ENCODE peak calls at places on chromosomes 13 and 19, in four cellular contexts. One of them, this sample, is unnamed.

GRCh38 chr19:46347985-46348384 is 1.1 kb downstream of the PPP5C start:
- DNase-seq in WTC11: no peak
- DNase-seq in H1: no peak
- DNase-seq in K562: no peak
- DNase-seq in this sample: no peak

GRCh38 chr13:40211586-40211968 is 454.9 kb downstream of the FOXO1 start:
- DNase-seq in WTC11: no peak
- DNase-seq in H1: no peak
- DNase-seq in K562: no peak
- DNase-seq in this sample: no peak

GRCh38 chr19:5580116-5580515 is 12.4 kb upstream of the TINCR start:
- DNase-seq in WTC11: no peak
- DNase-seq in H1: no peak
- DNase-seq in K562: no peak
- DNase-seq in this sample: no peak

GRCh38 chr19:19075126-19075525 is 11.3 kb downstream of the SLC25A42 start:
- DNase-seq in WTC11: no peak
- DNase-seq in H1: no peak
- DNase-seq in K562: no peak
- DNase-seq in this sample: no peak

GRCh38 chr13:21010621-21011020 is 50.8 kb downstream of the LATS2 start:
- DNase-seq in WTC11: no peak
- DNase-seq in H1: no peak
- DNase-seq in K562: peak
- DNase-seq in this sample: no peak

GRCh38 chr13:95509521-95510315 is 42.8 kb upstream of the CLDN10 start:
- DNase-seq in WTC11: no peak
- DNase-seq in H1: no peak
- DNase-seq in K562: no peak
- DNase-seq in this sample: no peak

GRCh38 chr13:102608944-102609343 is 12.2 kb downstream of the TPP2 start:
- DNase-seq in WTC11: no peak
- DNase-seq in H1: no peak
- DNase-seq in K562: no peak
- DNase-seq in this sample: no peak

GRCh38 chr13:54232700-54233099 is 1204.1 kb downstream of the OLFM4 start:
- DNase-seq in WTC11: no peak
- DNase-seq in H1: no peak
- DNase-seq in K562: no peak
- DNase-seq in this sample: no peak

GRCh38 chr13:113608246-113608635 is 23.7 kb downstream of the TFDP1 start:
- DNase-seq in WTC11: no peak
- DNase-seq in H1: no peak
- DNase-seq in K562: no peak
- DNase-seq in this sample: no peak

GRCh38 chr19:9847087-9847671 is 12.1 kb downstream of the PIN1 start:
- DNase-seq in WTC11: peak
- DNase-seq in H1: peak
- DNase-seq in K562: peak
- DNase-seq in this sample: peak

GRCh38 chr19:40685016-40685526 is 5.4 kb downstream of the NUMBL start:
- DNase-seq in WTC11: no peak
- DNase-seq in H1: no peak
- DNase-seq in K562: no peak
- DNase-seq in this sample: no peak

GRCh38 chr19:36060430-36060829 is 5.7 kb downstream of the WDR62 start:
- DNase-seq in WTC11: peak
- DNase-seq in H1: peak
- DNase-seq in K562: peak
- DNase-seq in this sample: peak

GRCh38 chr13:113664751-113665581 is 2.1 kb upstream of the GRK1 start:
- DNase-seq in WTC11: peak
- DNase-seq in H1: no peak
- DNase-seq in K562: no peak
- DNase-seq in this sample: no peak

GRCh38 chr19:18855647-18856384 is 24.1 kb downstream of the UPF1 start:
- DNase-seq in WTC11: no peak
- DNase-seq in H1: no peak
- DNase-seq in K562: no peak
- DNase-seq in this sample: no peak

GRCh38 chr13:48318714-48319457 is 15.3 kb downstream of the RB1 start:
- DNase-seq in WTC11: no peak
- DNase-seq in H1: no peak
- DNase-seq in K562: no peak
- DNase-seq in this sample: no peak

GRCh38 chr13:114319441-114319871 is 5.2 kb downstream of the CHAMP1 start:
- DNase-seq in WTC11: no peak
- DNase-seq in H1: no peak
- DNase-seq in K562: no peak
- DNase-seq in this sample: no peak

GRCh38 chr13:50129923-50130685 is 114.9 kb downstream of the KCNRG start:
- DNase-seq in WTC11: peak
- DNase-seq in H1: peak
- DNase-seq in K562: no peak
- DNase-seq in this sample: peak

GRCh38 chr13:96075953-96076543 is 13.9 kb upstream of the HS6ST3 start:
- DNase-seq in WTC11: no peak
- DNase-seq in H1: no peak
- DNase-seq in K562: peak
- DNase-seq in this sample: peak

GRCh38 chr13:19959141-19959830 is 759 bp downstream of the ZMYM2 start:
- DNase-seq in WTC11: peak
- DNase-seq in H1: peak
- DNase-seq in K562: peak
- DNase-seq in this sample: peak

GRCh38 chr19:13037161-13037560 is 41.9 kb downstream of the NFIX start:
- DNase-seq in WTC11: no peak
- DNase-seq in H1: no peak
- DNase-seq in K562: no peak
- DNase-seq in this sample: no peak

GRCh38 chr19:57241181-57241580 is 749 bp downstream of the ZNF805 start:
- DNase-seq in WTC11: no peak
- DNase-seq in H1: no peak
- DNase-seq in K562: peak
- DNase-seq in this sample: peak

GRCh38 chr19:4971424-4971793 is 2.5 kb downstream of the KDM4B start:
- DNase-seq in WTC11: peak
- DNase-seq in H1: peak
- DNase-seq in K562: peak
- DNase-seq in this sample: peak

GRCh38 chr19:35306473-35307246 is 14.7 kb downstream of the MAG start:
- DNase-seq in WTC11: peak
- DNase-seq in H1: no peak
- DNase-seq in K562: peak
- DNase-seq in this sample: no peak

GRCh38 chr13:104416973-104417372 is 1350.8 kb upstream of the SLC10A2 start:
- DNase-seq in WTC11: no peak
- DNase-seq in H1: no peak
- DNase-seq in K562: no peak
- DNase-seq in this sample: no peak

GRCh38 chr19:55519461-55520311 is 17.2 kb downstream of the SBK2 start:
- DNase-seq in WTC11: no peak
- DNase-seq in H1: no peak
- DNase-seq in K562: peak
- DNase-seq in this sample: no peak

GRCh38 chr19:47511681-47512080 is 3.2 kb downstream of the NAPA start:
- DNase-seq in WTC11: no peak
- DNase-seq in H1: no peak
- DNase-seq in K562: no peak
- DNase-seq in this sample: no peak

GRCh38 chr13:35964764-35965163 is 166.4 kb downstream of the DCLK1 start:
- DNase-seq in WTC11: no peak
- DNase-seq in H1: no peak
- DNase-seq in K562: no peak
- DNase-seq in this sample: no peak

GRCh38 chr19:35398570-35398969 is 27.7 kb downstream of the GPR42 start:
- DNase-seq in WTC11: no peak
- DNase-seq in H1: no peak
- DNase-seq in K562: no peak
- DNase-seq in this sample: no peak

GRCh38 chr13:33349996-33350826 is 64.7 kb upstream of the STARD13 start:
- DNase-seq in WTC11: peak
- DNase-seq in H1: peak
- DNase-seq in K562: no peak
- DNase-seq in this sample: peak

GRCh38 chr19:53910170-53910518 is 1.1 kb downstream of the CACNG7 start:
- DNase-seq in WTC11: peak
- DNase-seq in H1: peak
- DNase-seq in K562: no peak
- DNase-seq in this sample: peak

GRCh38 chr13:23352161-23352560 is 81.3 kb downstream of the SACS start:
- DNase-seq in WTC11: no peak
- DNase-seq in H1: no peak
- DNase-seq in K562: no peak
- DNase-seq in this sample: peak

GRCh38 chr13:64054306-64054705 is 2638.7 kb upstream of the PCDH20 start:
- DNase-seq in WTC11: no peak
- DNase-seq in H1: no peak
- DNase-seq in K562: no peak
- DNase-seq in this sample: no peak

GRCh38 chr19:29680447-29680846 is 15.2 kb downstream of the PLEKHF1 start:
- DNase-seq in WTC11: no peak
- DNase-seq in H1: no peak
- DNase-seq in K562: no peak
- DNase-seq in this sample: no peak

DNA sequence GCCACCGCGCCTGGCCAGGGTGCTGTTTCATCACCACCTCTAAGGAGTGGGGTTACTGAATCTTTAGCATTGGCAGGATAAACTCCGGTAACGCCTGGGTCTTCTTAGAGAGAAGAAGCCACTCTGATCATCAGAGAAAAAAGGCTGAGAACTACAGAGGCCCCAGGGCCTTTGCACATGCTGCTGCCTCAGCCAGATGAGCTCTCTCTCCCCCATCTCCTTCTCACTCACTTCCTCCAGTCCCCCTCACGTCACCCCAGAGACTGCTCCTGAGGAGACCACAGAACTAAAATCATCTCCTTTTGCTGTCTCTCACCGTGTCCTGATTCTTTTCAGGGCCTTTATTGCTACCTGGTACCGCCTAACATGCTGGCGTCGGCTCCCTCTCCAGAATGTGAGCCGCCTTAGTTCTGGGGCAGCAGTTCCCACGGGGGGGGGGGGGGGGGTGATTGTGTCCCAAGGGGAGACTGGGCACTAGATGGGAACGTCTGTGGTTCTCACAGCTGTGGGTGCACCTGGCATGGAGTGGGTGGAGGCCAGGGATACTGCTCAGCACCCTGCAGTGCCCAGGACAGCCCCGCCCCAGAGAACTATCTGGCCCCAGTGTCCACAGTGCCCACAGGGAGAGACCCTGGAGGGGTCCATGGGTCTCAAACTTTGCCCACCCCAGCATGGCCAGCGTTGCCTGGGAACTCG is 5.1 kb upstream of the DIRAS1 start:
- DNase-seq in WTC11: no peak
- DNase-seq in H1: no peak
- DNase-seq in K562: no peak
- DNase-seq in this sample: peak
- TF ChIP-seq TEAD4 in WTC11: no peak
- TF ChIP-seq TEAD4 in H1: no peak
- TF ChIP-seq TEAD4 in K562: no peak
- TF ChIP-seq TEAD4 in this sample: no peak

GRCh38 chr19:7504684-7505083 is 11.2 kb upstream of the ZNF358 start:
- DNase-seq in WTC11: no peak
- DNase-seq in H1: no peak
- DNase-seq in K562: peak
- DNase-seq in this sample: no peak

GRCh38 chr19:7502552-7502951 is 13.4 kb upstream of the ZNF358 start:
- DNase-seq in WTC11: no peak
- DNase-seq in H1: no peak
- DNase-seq in K562: no peak
- DNase-seq in this sample: no peak

GRCh38 chr19:7497292-7497691 is 8.5 kb upstream of the PEX11G start:
- DNase-seq in WTC11: peak
- DNase-seq in H1: no peak
- DNase-seq in K562: peak
- DNase-seq in this sample: no peak

GRCh38 chr19:7505288-7505681 is 10.6 kb upstream of the ZNF358 start:
- DNase-seq in WTC11: peak
- DNase-seq in H1: no peak
- DNase-seq in K562: no peak
- DNase-seq in this sample: no peak

DNA sequence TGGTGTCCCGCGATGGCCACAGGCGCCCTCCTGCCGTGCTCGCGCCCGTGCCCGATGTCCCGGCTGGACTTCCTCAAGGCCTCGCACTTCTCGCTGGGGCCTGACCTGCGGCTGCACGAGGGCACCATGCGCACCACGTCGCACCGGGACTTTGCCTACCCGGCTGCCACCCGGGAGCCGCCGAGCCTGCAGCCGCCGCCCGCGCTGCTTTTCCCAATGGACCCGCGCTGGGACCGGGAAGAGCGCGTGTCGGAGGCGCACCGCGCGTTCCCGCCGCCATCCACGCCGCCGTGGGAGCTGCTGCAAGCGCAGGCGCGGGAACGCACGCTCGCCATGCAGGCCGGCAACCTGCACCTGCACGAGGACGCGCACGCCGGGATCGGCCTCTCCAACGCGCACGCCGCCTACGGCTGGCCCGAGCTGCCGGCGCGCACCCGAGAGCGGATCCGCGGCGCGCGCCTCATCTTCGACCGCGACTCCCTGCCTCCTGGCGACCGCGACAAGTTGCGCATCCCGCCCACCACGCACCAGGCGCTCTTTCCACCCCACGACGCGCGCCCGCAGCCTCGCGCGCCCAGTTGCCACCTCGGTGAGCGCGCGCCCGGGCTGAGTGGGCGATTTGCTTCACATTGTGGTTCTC is 12.1 kb upstream of the PEX11G start:
- DNase-seq in WTC11: peak
- DNase-seq in H1: peak
- DNase-seq in K562: peak
- DNase-seq in this sample: peak
- TF ChIP-seq TEAD4 in WTC11: peak
- TF ChIP-seq TEAD4 in H1: no peak
- TF ChIP-seq TEAD4 in K562: no peak
- TF ChIP-seq TEAD4 in this sample: no peak

GRCh38 chr13:73684286-73684685 is 449.9 kb downstream of the KLF12 start:
- DNase-seq in WTC11: no peak
- DNase-seq in H1: no peak
- DNase-seq in K562: no peak
- DNase-seq in this sample: no peak
- TF ChIP-seq TEAD4 in WTC11: no peak
- TF ChIP-seq TEAD4 in H1: no peak
- TF ChIP-seq TEAD4 in K562: no peak
- TF ChIP-seq TEAD4 in this sample: no peak

GRCh38 chr19:44544031-44544430 is 14.6 kb upstream of the CEACAM20 start:
- DNase-seq in WTC11: no peak
- DNase-seq in H1: no peak
- DNase-seq in K562: no peak
- DNase-seq in this sample: no peak

GRCh38 chr19:44542671-44543070 is 13.2 kb upstream of the CEACAM20 start:
- DNase-seq in WTC11: no peak
- DNase-seq in H1: no peak
- DNase-seq in K562: no peak
- DNase-seq in this sample: no peak

GRCh38 chr19:44540736-44541135 is 11.3 kb upstream of the CEACAM20 start:
- DNase-seq in WTC11: no peak
- DNase-seq in H1: no peak
- DNase-seq in K562: no peak
- DNase-seq in this sample: no peak

GRCh38 chr19:44539236-44539819 is 9.9 kb upstream of the CEACAM20 start:
- DNase-seq in WTC11: no peak
- DNase-seq in H1: no peak
- DNase-seq in K562: no peak
- DNase-seq in this sample: no peak

GRCh38 chr19:44539991-44540390 is 10.5 kb upstream of the CEACAM20 start:
- DNase-seq in WTC11: no peak
- DNase-seq in H1: no peak
- DNase-seq in K562: no peak
- DNase-seq in this sample: no peak
- TF ChIP-seq TEAD4 in WTC11: no peak
- TF ChIP-seq TEAD4 in H1: no peak
- TF ChIP-seq TEAD4 in K562: no peak
- TF ChIP-seq TEAD4 in this sample: no peak

This sample was measured in SK-N-SH.